ENCODE peak calls at places on chromosomes 6 and 20, in four cellular contexts. U is breast epithelium; T is AG04450; F is CD8-positive, alpha-beta memory T cell. W is an unnamed sample.

GRCh38 chr20:50224553-50225255 is 34.1 kb downstream of the CEBPB start:
- DNase-seq in T (peak), F (no peak), U (peak), W (no peak)

GRCh38 chr6:108768176-108768555 is 80.1 kb upstream of the ARMC2 start:
- DNase-seq in U (no peak), F (no peak), T (no peak), W (no peak)

GRCh38 chr20:51444472-51444871 is 98.0 kb downstream of the NFATC2 start:
- DNase-seq in F (no peak), T (no peak), U (no peak), W (no peak)

GRCh38 chr6:30647802-30648460 is 998 bp downstream of the C6orf136 start:
- DNase-seq in U (no peak), F (no peak), T (no peak), W (no peak)

GRCh38 chr6:111691345-111692225 is 85.9 kb upstream of the TRAF3IP2 start:
- DNase-seq in F (no peak), T (no peak), U (no peak), W (no peak)

GRCh38 chr6:130994319-130995097 is 68.5 kb downstream of the EPB41L2 start:
- DNase-seq in F (no peak), T (no peak), U (no peak), W (no peak)

GRCh38 chr6:119821380-119821779 is 471.8 kb upstream of the MAN1A1 start:
- DNase-seq in U (no peak), T (no peak), F (no peak), W (peak)

GRCh38 chr6:170360476-170360875 is 53.9 kb downstream of the FAM120B start:
- DNase-seq in U (no peak), T (no peak), F (no peak), W (no peak)

GRCh38 chr6:27451660-27452390 is 21.1 kb downstream of the ZNF184 start:
- DNase-seq in F (no peak), T (no peak), U (no peak), W (no peak)

GRCh38 chr20:44576297-44576696 is 6.1 kb upstream of the PKIG start:
- DNase-seq in F (peak), U (no peak), T (no peak), W (no peak)

GRCh38 chr6:5511924-5512323 is 250.6 kb downstream of the FARS2 start:
- DNase-seq in F (no peak), T (peak), U (no peak), W (no peak)

GRCh38 chr6:96721227-96721626 is 116.0 kb downstream of the GPR63 start:
- DNase-seq in T (no peak), F (no peak), U (no peak), W (no peak)

GRCh38 chr6:163787001-163787667 is 372.6 kb downstream of the QKI start:
- DNase-seq in T (no peak), F (no peak), U (no peak), W (no peak)

GRCh38 chr6:146191600-146191999 is 162.7 kb downstream of the GRM1 start:
- DNase-seq in F (no peak), T (no peak), U (no peak), W (no peak)

GRCh38 chr6:40629463-40629862 is 42.3 kb upstream of the LRFN2 start:
- DNase-seq in F (no peak), T (no peak), U (no peak), W (no peak)

GRCh38 chr6:45816674-45817297 is 198.9 kb downstream of the CLIC5 start:
- DNase-seq in T (peak), U (no peak), F (no peak), W (no peak)

GRCh38 chr6:75166236-75166635 is 39.6 kb downstream of the COL12A1 start:
- DNase-seq in U (no peak), F (no peak), T (no peak), W (no peak)

GRCh38 chr6:36095497-36096391 is 34.6 kb upstream of the MAPK13 start:
- DNase-seq in F (no peak), T (no peak), U (no peak), W (no peak)

GRCh38 chr20:47857142-47857993 is 72.1 kb upstream of the SULF2 start:
- DNase-seq in T (no peak), U (peak), F (no peak), W (peak)

GRCh38 chr6:98828210-98828798 is 6.1 kb upstream of the POU3F2 start:
- DNase-seq in T (no peak), F (no peak), U (no peak), W (no peak)

GRCh38 chr6:32116674-32117073 is 7.5 kb upstream of the TNXB start:
- DNase-seq in U (no peak), F (no peak), T (no peak), W (no peak)

GRCh38 chr20:17083738-17084137 is 143.1 kb upstream of the PCSK2 start:
- DNase-seq in T (no peak), F (no peak), U (no peak), W (no peak)

GRCh38 chr6:137820425-137820824 is 46.6 kb upstream of the TNFAIP3 start:
- DNase-seq in U (no peak), T (no peak), F (no peak), W (no peak)

GRCh38 chr6:158174514-158174913 is 6.4 kb downstream of the GTF2H5 start:
- DNase-seq in U (peak), F (no peak), T (peak), W (no peak)

GRCh38 chr6:74690365-74690764 is 515.5 kb downstream of the COL12A1 start:
- DNase-seq in U (no peak), T (no peak), F (no peak), W (no peak)

GRCh38 chr6:40425192-40425919 is 161.8 kb downstream of the LRFN2 start:
- DNase-seq in F (no peak), U (peak), T (no peak), W (no peak)

GRCh38 chr6:42010909-42011308 is 39.4 kb upstream of the TAF8 start:
- DNase-seq in F (no peak), T (no peak), U (no peak), W (no peak)

GRCh38 chr6:86477510-86478166 is 459.7 kb upstream of the HTR1E start:
- DNase-seq in U (no peak), T (no peak), F (no peak), W (no peak)

GRCh38 chr6:149941583-149942460 is at the start of gene ULBP2:
- DNase-seq in F (peak), T (peak), U (peak), W (peak)
- H3K27ac ChIP-seq in F (no peak), T (no peak), U (no peak), W (peak)

GRCh38 chr6:148616811-148617210 is 130.0 kb upstream of the UST start:
- DNase-seq in U (no peak), T (no peak), F (no peak), W (no peak)

GRCh38 chr6:148608211-148608951 is 138.4 kb upstream of the UST start:
- DNase-seq in U (no peak), F (no peak), T (no peak), W (no peak)

GRCh38 chr6:148612043-148612442 is 134.8 kb upstream of the UST start:
- DNase-seq in U (no peak), T (no peak), F (no peak), W (no peak)

DNA sequence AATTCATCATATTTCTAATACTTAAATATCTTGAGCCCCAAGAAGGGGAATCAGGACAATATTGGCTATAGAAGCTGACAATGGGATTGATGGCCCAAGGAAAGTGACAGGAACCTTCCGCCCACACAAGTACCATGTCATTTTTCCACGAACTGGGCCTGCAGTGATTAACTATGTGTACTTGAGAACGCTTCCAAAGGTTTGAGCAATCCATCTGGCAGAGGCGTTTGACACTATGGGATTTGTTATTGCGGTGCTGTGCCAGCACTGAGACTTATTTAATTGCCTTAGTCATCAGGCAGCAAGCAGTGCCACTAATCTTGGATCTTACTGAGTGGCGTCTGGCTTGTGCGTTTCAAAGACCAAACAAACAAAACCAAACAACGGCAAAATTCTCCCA is 135.6 kb upstream of the UST start:
- DNase-seq in T (no peak), F (no peak), U (peak), W (peak)
- H3K27ac ChIP-seq in T (no peak), F (no peak), U (peak), W (no peak)

DNA sequence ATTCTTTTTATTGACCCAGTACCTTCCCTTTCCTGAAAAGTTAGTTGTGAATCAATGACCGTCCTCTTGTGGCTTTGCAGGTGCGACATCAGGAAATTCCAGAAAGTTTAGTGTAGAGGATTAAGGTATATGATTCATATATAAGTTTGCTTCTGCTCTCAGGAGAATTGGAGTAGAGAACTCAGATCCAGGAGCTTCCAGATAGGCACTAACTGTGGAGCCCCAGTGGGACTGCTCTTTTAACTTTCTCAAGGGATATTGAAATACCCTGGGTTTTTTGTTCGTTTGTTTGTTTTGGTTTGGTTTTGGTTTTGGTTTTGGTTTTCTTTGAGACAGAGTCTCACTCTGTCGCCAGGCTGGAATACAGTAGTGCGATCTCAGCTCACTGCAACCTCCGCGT is 9.5 kb downstream of the TAAR2 start:
- DNase-seq in T (no peak), U (no peak), F (no peak), W (peak)
- H3K27ac ChIP-seq in T (no peak), U (no peak), F (no peak), W (peak)

GRCh38 chr20:63850689-63851547 is 10.4 kb upstream of the ABHD16B start:
- DNase-seq in T (no peak), U (no peak), F (no peak), W (no peak)
- H3K27ac ChIP-seq in T (no peak), U (no peak), F (no peak), W (no peak)

GRCh38 chr6:47701374-47701773 is 3.0 kb downstream of the ADGRF4 start:
- DNase-seq in F (no peak), T (no peak), U (no peak), W (peak)

GRCh38 chr6:47697925-47698324 is 455 bp upstream of the ADGRF4 start:
- DNase-seq in F (no peak), T (no peak), U (no peak), W (no peak)

GRCh38 chr6:47698342-47698787 is at the start of gene ADGRF4:
- DNase-seq in T (no peak), F (no peak), U (no peak), W (peak)

GRCh38 chr6:47700596-47700995 is 2.2 kb downstream of the ADGRF4 start:
- DNase-seq in U (no peak), T (no peak), F (no peak), W (peak)

GRCh38 chr6:47700051-47700450 is 1.7 kb downstream of the ADGRF4 start:
- DNase-seq in T (no peak), U (peak), F (no peak), W (peak)
- H3K27ac ChIP-seq in T (no peak), U (peak), F (no peak), W (peak)

DNA sequence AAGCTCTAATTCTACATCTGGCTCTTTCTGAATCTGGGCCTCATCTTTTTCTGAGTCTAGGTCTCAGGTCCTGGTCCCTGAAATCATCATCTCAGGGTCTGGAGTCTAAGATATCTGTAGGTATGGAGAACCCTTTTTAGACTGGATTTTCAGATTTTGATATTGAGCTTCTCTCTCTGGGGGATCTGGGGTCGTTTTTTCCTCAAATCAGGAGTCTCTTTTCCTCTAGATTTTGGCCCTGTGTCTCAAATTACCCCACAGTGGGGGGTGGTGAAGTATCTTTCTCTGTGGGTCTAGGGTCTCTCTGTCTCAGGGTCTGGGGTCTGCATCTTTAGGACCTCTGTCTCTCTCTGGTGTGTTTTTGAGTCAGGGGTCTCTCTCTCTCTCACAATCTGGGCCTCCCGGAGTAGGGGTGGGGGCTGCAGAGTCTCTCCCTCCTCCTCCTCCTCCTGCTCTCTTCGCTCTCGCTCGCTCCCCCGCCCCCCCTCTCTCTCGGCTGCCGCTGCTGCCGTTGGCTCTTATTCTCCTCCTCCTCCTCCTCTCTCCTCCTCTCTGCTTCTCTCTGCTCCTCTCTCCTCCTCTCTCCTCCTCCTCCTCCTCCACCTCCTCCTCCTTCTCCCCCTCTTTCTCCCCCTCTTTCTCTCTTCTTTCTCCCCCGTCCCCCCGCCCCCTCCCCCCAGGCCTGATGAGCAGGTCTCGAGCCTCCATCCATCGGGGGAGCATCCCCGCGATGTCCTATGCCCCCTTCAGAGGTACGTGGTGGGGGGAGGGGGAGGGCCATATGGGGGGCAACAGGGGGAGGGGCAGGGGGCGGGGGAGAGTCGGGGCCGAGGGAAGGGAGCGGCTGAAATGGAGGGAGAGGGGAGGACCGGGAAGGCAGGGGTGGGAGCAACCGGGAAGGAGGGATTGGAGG is at the start of gene SYNGAP1:
- DNase-seq in T (peak), U (no peak), F (no peak), W (no peak)
- H3K27ac ChIP-seq in T (peak), U (peak), F (peak), W (peak)

DNA sequence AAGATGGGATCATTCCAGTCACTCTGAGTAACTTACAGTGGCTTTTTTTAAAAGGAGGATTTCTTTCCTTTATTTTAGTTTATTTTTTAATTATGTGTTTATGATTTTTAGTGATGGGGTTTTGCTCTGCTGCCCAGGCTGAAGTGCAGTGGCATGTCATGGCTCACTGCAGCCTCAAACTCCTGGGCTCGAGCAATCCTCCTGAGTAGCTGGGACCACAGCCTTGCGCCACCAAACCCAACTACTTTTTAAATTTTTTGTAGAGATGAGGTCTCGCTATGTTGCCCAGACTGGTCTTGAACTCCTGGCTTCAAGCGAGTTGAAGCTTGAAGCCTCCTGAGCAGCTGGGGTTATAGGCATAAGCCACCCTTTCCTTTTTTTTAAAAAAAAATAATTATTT is 31.8 kb upstream of the PHACTR3 start:
- DNase-seq in T (no peak), F (no peak), U (no peak), W (no peak)
- H3K27ac ChIP-seq in T (no peak), F (no peak), U (no peak), W (no peak)

W was measured in epithelial cell of prostate.